ENCODE peak calls at places on chromosomes 16 and 17, in five cellular contexts. V is lower leg skin, J is WTC11, Z is NB4, L is Panc1. F is an unnamed sample.

GRCh38 chr17:39150795-39151679 is at the start of gene PLXDC1:
- DNase-seq in V (peak; percentile 88), J (peak; percentile 29), Z (no peak), L (no peak), F (no peak)

GRCh38 chr16:17296412-17296811 is 174.3 kb downstream of the XYLT1 start:
- DNase-seq in V (no peak), J (no peak), Z (no peak), L (no peak), F (no peak)

GRCh38 chr16:35207059-35207999 is 1747.9 kb downstream of the TP53TG3F start:
- DNase-seq in V (peak; percentile 84), J (no peak), Z (no peak), L (no peak), F (no peak)

GRCh38 chr17:64155751-64156544 is 26.0 kb upstream of the ERN1 start:
- DNase-seq in V (peak; percentile 87), J (no peak), Z (no peak), L (no peak), F (peak; percentile 27)

GRCh38 chr16:69309316-69309715 is 1.8 kb upstream of the VPS4A start:
- DNase-seq in V (peak; percentile 86), J (no peak), Z (no peak), L (no peak), F (no peak)

GRCh38 chr16:9053006-9053601 is 38.3 kb upstream of the HAPSTR1 start:
- DNase-seq in V (no peak), J (peak; percentile 90), Z (peak; percentile 47), L (peak; percentile 77), F (peak; percentile 65)

GRCh38 chr17:7004398-7005253 is 7.8 kb upstream of the RNASEK start:
- DNase-seq in V (no peak), J (no peak), Z (peak; percentile 72), L (no peak), F (peak; percentile 76)

GRCh38 chr17:3559270-3559645 is 1.6 kb upstream of the TRPV3 start:
- DNase-seq in V (no peak), J (no peak), Z (no peak), L (no peak), F (no peak)

GRCh38 chr16:1108299-1109252 is 12.5 kb upstream of the C1QTNF8 start:
- DNase-seq in V (no peak), J (peak; percentile 54), Z (no peak), L (no peak), F (peak; percentile 74)

GRCh38 chr17:30248786-30249185 is 13.3 kb upstream of the SLC6A4 start:
- DNase-seq in V (no peak), J (no peak), Z (no peak), L (no peak), F (no peak)

GRCh38 chr17:32819035-32819434 is 57.9 kb downstream of the MYO1D start:
- DNase-seq in V (no peak), J (no peak), Z (no peak), L (no peak), F (no peak)

GRCh38 chr16:65117701-65118448 is 4.0 kb downstream of the CDH11 start:
- DNase-seq in V (peak; percentile 89), J (peak; percentile 69), Z (peak; percentile 68), L (peak; percentile 57), F (peak; percentile 94)

GRCh38 chr16:23013484-23013883 is 135.8 kb downstream of the USP31 start:
- DNase-seq in V (no peak), J (no peak), Z (peak; percentile 21), L (no peak), F (peak; percentile 9)

GRCh38 chr17:30808785-30809286 is 15.7 kb downstream of the CRLF3 start:
- DNase-seq in V (peak; percentile 34), J (no peak), Z (peak; percentile 93), L (no peak), F (no peak)

GRCh38 chr16:85082553-85083050 is 29.7 kb downstream of the CIBAR2 start:
- DNase-seq in V (peak; percentile 82), J (peak; percentile 46), Z (no peak), L (no peak), F (peak; percentile 79)

GRCh38 chr17:83113792-83114191 is 34.4 kb downstream of the METRNL start:
- DNase-seq in V (no peak), J (no peak), Z (no peak), L (no peak), F (no peak)

GRCh38 chr17:76700627-76701470 is 9.9 kb downstream of the MXRA7 start:
- DNase-seq in V (no peak), J (peak; percentile 41), Z (peak; percentile 61), L (no peak), F (peak; percentile 79)

GRCh38 chr17:74998783-74999182 is 11.4 kb downstream of the CDR2L start:
- DNase-seq in V (no peak), J (no peak), Z (no peak), L (no peak), F (peak; percentile 86)

GRCh38 chr16:27482397-27483082 is 67.2 kb downstream of the GTF3C1 start:
- DNase-seq in V (no peak), J (no peak), Z (no peak), L (no peak), F (no peak)

GRCh38 chr17:74918906-74919305 is 4.1 kb downstream of the USH1G start:
- DNase-seq in V (no peak), J (no peak), Z (peak; percentile 28), L (no peak), F (no peak)

GRCh38 chr16:84810518-84811273 is 9.1 kb upstream of the CRISPLD2 start:
- DNase-seq in V (no peak), J (no peak), Z (peak; percentile 96), L (no peak), F (no peak)

GRCh38 chr16:57648590-57649442 is 19.3 kb upstream of the ADGRG3 start:
- DNase-seq in V (peak; percentile 96), J (peak; percentile 87), Z (peak; percentile 90), L (peak; percentile 85), F (peak; percentile 49)

GRCh38 chr16:6081320-6081976 is 983.9 kb upstream of the EEF2KMT start:
- DNase-seq in V (no peak), J (peak; percentile 9), Z (peak; percentile 57), L (peak; percentile 13), F (peak; percentile 86)

GRCh38 chr17:76519667-76520066 is 17.8 kb downstream of the CYGB start:
- DNase-seq in V (no peak), J (no peak), Z (no peak), L (no peak), F (no peak)

GRCh38 chr17:73390851-73391250 is 79.0 kb upstream of the CDC42EP4 start:
- DNase-seq in V (no peak), J (no peak), Z (no peak), L (no peak), F (no peak)

GRCh38 chr17:73474370-73474988 is 162.7 kb upstream of the CDC42EP4 start:
- DNase-seq in V (peak; percentile 89), J (no peak), Z (peak; percentile 14), L (peak; percentile 8), F (no peak)

GRCh38 chr17:42784361-42784760 is 4.0 kb downstream of the WNK4 start:
- DNase-seq in V (no peak), J (no peak), Z (peak; percentile 51), L (no peak), F (no peak)

GRCh38 chr17:66549731-66550207 is 247.4 kb downstream of the PRKCA start:
- DNase-seq in V (no peak), J (no peak), Z (no peak), L (no peak), F (peak; percentile 46)

GRCh38 chr17:44220211-44221071 is 966 bp upstream of the UBTF start:
- DNase-seq in V (peak; percentile 90), J (peak; percentile 52), Z (peak; percentile 74), L (no peak), F (peak; percentile 57)

GRCh38 chr17:45019177-45019711 is 32.2 kb downstream of the DCAKD start:
- DNase-seq in V (no peak), J (no peak), Z (peak; percentile 59), L (no peak), F (no peak)

GRCh38 chr16:87435399-87436224 is 43.5 kb downstream of the MAP1LC3B start:
- DNase-seq in V (no peak), J (no peak), Z (no peak), L (no peak), F (peak; percentile 37)

GRCh38 chr16:84585886-84586285 is 32.0 kb downstream of the COTL1 start:
- DNase-seq in V (no peak), J (peak; percentile 77), Z (no peak), L (no peak), F (no peak)

GRCh38 chr16:89119161-89119621 is 25.5 kb downstream of the ACSF3 start:
- DNase-seq in V (no peak), J (peak; percentile 6), Z (peak; percentile 58), L (no peak), F (no peak)

GRCh38 chr17:9329251-9329921 is 246.2 kb downstream of the STX8 start:
- DNase-seq in V (no peak), J (no peak), Z (no peak), L (no peak), F (no peak)

GRCh38 chr17:6471531-6472465 is 27.5 kb downstream of the PIMREG start:
- DNase-seq in V (no peak), J (no peak), Z (peak; percentile 57), L (no peak), F (peak; percentile 36)

GRCh38 chr17:77597421-77598240 is 360.9 kb upstream of the TNRC6C start:
- DNase-seq in V (peak; percentile 75), J (no peak), Z (no peak), L (no peak), F (no peak)

GRCh38 chr17:14755002-14755401 is 454.1 kb downstream of the HS3ST3B1 start:
- DNase-seq in V (no peak), J (no peak), Z (peak; percentile 32), L (no peak), F (no peak)

GRCh38 chr17:14299261-14300093 is 1.4 kb upstream of the HS3ST3B1 start:
- DNase-seq in V (peak; percentile 91), J (peak; percentile 68), Z (peak; percentile 65), L (no peak), F (no peak)

GRCh38 chr17:38608648-38609047 is 2.9 kb upstream of the SRCIN1 start:
- DNase-seq in V (no peak), J (no peak), Z (no peak), L (no peak), F (peak; percentile 50)

F was measured in G401.